ENCODE peak calls at places on chromosomes 7 and 10, in four cellular contexts. E, I, W and H are unnamed samples.

GRCh38 chr10:34109481-34109880 is 705.6 kb downstream of the PARD3 start:
- DNase-seq in E (no peak), W (no peak), I (no peak), H (no peak)

GRCh38 chr10:132846631-132847415 is 60.9 kb upstream of the NKX6-2 start:
- DNase-seq in E (peak), W (peak), I (no peak), H (no peak)

GRCh38 chr10:121356187-121356586 is 242.1 kb downstream of the FGFR2 start:
- DNase-seq in I (no peak), E (no peak), W (no peak), H (no peak)

GRCh38 chr10:82813856-82814255 is 938.9 kb downstream of the NRG3 start:
- DNase-seq in E (no peak), W (no peak), I (no peak), H (no peak)

GRCh38 chr7:65509368-65510186 is 135.9 kb downstream of the ZNF92 start:
- DNase-seq in I (peak), W (peak), E (peak), H (no peak)

GRCh38 chr10:129772472-129773358 is 191.4 kb downstream of the EBF3 start:
- DNase-seq in I (no peak), E (peak), W (peak), H (peak)

GRCh38 chr7:158276414-158277218 is 311.0 kb downstream of the PTPRN2 start:
- DNase-seq in E (peak), W (no peak), I (no peak), H (peak)

GRCh38 chr7:51316666-51317581 is at the start of gene COBL:
- DNase-seq in E (peak), I (peak), W (no peak), H (no peak)

GRCh38 chr10:100183482-100183881 is 2.3 kb downstream of the ERLIN1 start:
- DNase-seq in E (no peak), W (no peak), I (no peak), H (no peak)

GRCh38 chr7:2821842-2822507 is 22.1 kb downstream of the GNA12 start:
- DNase-seq in W (no peak), E (peak), I (no peak), H (no peak)

GRCh38 chr7:115707236-115707635 is 323.3 kb downstream of the TFEC start:
- DNase-seq in I (peak), W (no peak), E (no peak), H (no peak)

GRCh38 chr7:129902788-129903422 is 49.9 kb downstream of the UBE2H start:
- DNase-seq in I (no peak), E (no peak), W (no peak), H (no peak)

GRCh38 chr10:43044444-43045245 is 32.2 kb upstream of the RET start:
- DNase-seq in I (no peak), E (peak), W (no peak), H (no peak)

GRCh38 chr10:116733566-116733965 is 8.8 kb downstream of the HSPA12A start:
- DNase-seq in I (no peak), W (no peak), E (no peak), H (no peak)

GRCh38 chr7:156156734-156157408 is 344.6 kb upstream of the SHH start:
- DNase-seq in I (no peak), W (no peak), E (no peak), H (no peak)

GRCh38 chr7:8973601-8974000 is 540.2 kb downstream of the NXPH1 start:
- DNase-seq in I (no peak), W (no peak), E (no peak), H (no peak)

GRCh38 chr7:6579446-6579845 is 2.2 kb downstream of the ZDHHC4 start:
- DNase-seq in E (no peak), I (no peak), W (no peak), H (no peak)

GRCh38 chr7:117202511-117202910 is 120.3 kb downstream of the WNT2 start:
- DNase-seq in I (no peak), W (no peak), E (no peak), H (no peak)

GRCh38 chr10:70907619-70908425 is 19.5 kb upstream of the PCBD1 start:
- DNase-seq in E (peak), W (no peak), I (no peak), H (no peak)

GRCh38 chr7:100127866-100128601 is 1.3 kb downstream of the MBLAC1 start:
- DNase-seq in E (no peak), I (no peak), W (peak), H (no peak)

GRCh38 chr10:77179015-77179695 is 458.5 kb downstream of the KCNMA1 start:
- DNase-seq in I (no peak), E (no peak), W (no peak), H (no peak)

GRCh38 chr7:131692131-131692960 is 135.9 kb upstream of the PODXL start:
- DNase-seq in W (peak), E (no peak), I (peak), H (peak)

GRCh38 chr7:117808910-117809705 is 64.1 kb downstream of the CTTNBP2 start:
- DNase-seq in E (no peak), I (no peak), W (no peak), H (no peak)

GRCh38 chr10:36802523-36803153 is 322.8 kb upstream of the ANKRD30A start:
- DNase-seq in E (no peak), I (no peak), W (no peak), H (peak)

GRCh38 chr10:44913312-44914079 is 2.4 kb downstream of the TMEM72 start:
- DNase-seq in I (peak), E (no peak), W (no peak), H (no peak)

GRCh38 chr7:88329532-88330463 is 23.1 kb upstream of the STEAP4 start:
- DNase-seq in I (no peak), E (no peak), W (no peak), H (no peak)

GRCh38 chr10:115826391-115826790 is 446.6 kb downstream of the GFRA1 start:
- DNase-seq in E (no peak), I (no peak), W (no peak), H (no peak)

GRCh38 chr7:5064391-5065106 is 18.9 kb downstream of the RBAK start:
- DNase-seq in I (no peak), W (no peak), E (no peak), H (no peak)

GRCh38 chr7:33707427-33707826 is 197.9 kb upstream of the BMPER start:
- DNase-seq in W (no peak), I (no peak), E (no peak), H (no peak)

GRCh38 chr10:70432101-70432500 is 9.4 kb downstream of the NODAL start:
- DNase-seq in W (no peak), I (no peak), E (no peak), H (no peak)

GRCh38 chr10:120480065-120480600 is 23.1 kb downstream of the PLPP4 start:
- DNase-seq in E (no peak), I (no peak), W (no peak), H (no peak)

GRCh38 chr10:125086716-125087115 is 73.6 kb downstream of the CTBP2 start:
- DNase-seq in E (peak), I (no peak), W (no peak), H (no peak)

GRCh38 chr7:150716368-150716767 is at the start of gene GIMAP1:
- DNase-seq in W (peak), I (no peak), E (no peak), H (no peak)

GRCh38 chr10:73800560-73801252 is 10.7 kb downstream of the NDST2 start:
- DNase-seq in I (no peak), E (no peak), W (no peak), H (no peak)

GRCh38 chr10:117543245-117543998 is 876 bp downstream of the EMX2 start:
- DNase-seq in I (no peak), E (no peak), W (no peak), H (peak)

GRCh38 chr7:158606111-158606510 is 18.5 kb upstream of the PTPRN2 start:
- DNase-seq in E (no peak), W (no peak), I (no peak), H (no peak)

GRCh38 chr7:95102662-95103061 is 195.3 kb downstream of the PPP1R9A start:
- DNase-seq in I (no peak), W (no peak), E (no peak), H (no peak)